ENCODE peak calls at places on chromosomes 7 and 10, in six cellular contexts. W, G, T, K, D and V are unnamed samples.
A peak's percentile ranks its signal among the peaks of the same experiment; 100 is the strongest.

GRCh38 chr10:93473804-93474472 is 8.2 kb downstream of the MYOF start:
- DNase-seq in W (no peak), G (no peak), T (no peak), K (no peak), D (no peak), V (no peak)

GRCh38 chr10:131792809-131793208 is 108.0 kb upstream of the PPP2R2D start:
- DNase-seq in W (no peak), G (no peak), T (no peak), K (no peak), D (no peak), V (no peak)

GRCh38 chr7:124813962-124814798 is 48.6 kb upstream of the GPR37 start:
- DNase-seq in W (no peak), G (no peak), T (no peak), K (no peak), D (no peak), V (no peak)

GRCh38 chr10:29895436-29895835 is 163.9 kb downstream of the JCAD start:
- DNase-seq in W (no peak), G (no peak), T (peak; percentile 88), K (no peak), D (no peak), V (no peak)

GRCh38 chr7:2010551-2011265 is 222.0 kb downstream of the MAD1L1 start:
- DNase-seq in W (no peak), G (no peak), T (no peak), K (no peak), D (no peak), V (no peak)

GRCh38 chr10:97165499-97165898 is 20.3 kb downstream of the SLIT1 start:
- DNase-seq in W (no peak), G (no peak), T (no peak), K (no peak), D (no peak), V (no peak)

GRCh38 chr10:90417466-90418210 is 440.2 kb downstream of the HTR7 start:
- DNase-seq in W (no peak), G (no peak), T (no peak), K (no peak), D (no peak), V (no peak)

GRCh38 chr7:88184848-88185304 is 35.0 kb downstream of the SRI start:
- DNase-seq in W (peak; percentile 1), G (no peak), T (no peak), K (no peak), D (no peak), V (no peak)

GRCh38 chr10:36114141-36114540 is 472.0 kb upstream of the FZD8 start:
- DNase-seq in W (no peak), G (no peak), T (no peak), K (no peak), D (no peak), V (no peak)

GRCh38 chr7:55570218-55570873 is 2.0 kb downstream of the VOPP1 start:
- DNase-seq in W (no peak), G (no peak), T (no peak), K (no peak), D (no peak), V (no peak)

GRCh38 chr10:92851003-92851402 is 2.7 kb downstream of the EXOC6 start:
- DNase-seq in W (no peak), G (no peak), T (no peak), K (no peak), D (no peak), V (no peak)

GRCh38 chr10:114837690-114838089 is 16.1 kb downstream of the FHIP2A start:
- DNase-seq in W (no peak), G (no peak), T (no peak), K (no peak), D (no peak), V (no peak)

GRCh38 chr10:49700997-49701396 is 21.5 kb downstream of the C10orf53 start:
- DNase-seq in W (no peak), G (peak; percentile 9), T (no peak), K (no peak), D (no peak), V (no peak)

GRCh38 chr10:132575320-132576201 is 38.0 kb downstream of the INPP5A start:
- DNase-seq in W (no peak), G (no peak), T (peak; percentile 38), K (no peak), D (no peak), V (no peak)

GRCh38 chr10:50289196-50289595 is 37.9 kb upstream of the ASAH2 start:
- DNase-seq in W (no peak), G (no peak), T (no peak), K (no peak), D (no peak), V (no peak)

GRCh38 chr10:114405011-114405350 is 679 bp upstream of the AFAP1L2 start:
- DNase-seq in W (no peak), G (no peak), T (no peak), K (no peak), D (no peak), V (no peak)

GRCh38 chr10:86260564-86260963 is 106.0 kb downstream of the GRID1 start:
- DNase-seq in W (no peak), G (no peak), T (no peak), K (no peak), D (no peak), V (no peak)

GRCh38 chr10:67262675-67263074 is 336.8 kb downstream of the LRRTM3 start:
- DNase-seq in W (no peak), G (no peak), T (no peak), K (no peak), D (no peak), V (no peak)

GRCh38 chr10:69216577-69217118 is 3.5 kb upstream of the HKDC1 start:
- DNase-seq in W (no peak), G (no peak), T (no peak), K (no peak), D (no peak), V (no peak)

GRCh38 chr7:18541189-18541870 is 45.8 kb downstream of the HDAC9 start:
- DNase-seq in W (no peak), G (no peak), T (no peak), K (no peak), D (no peak), V (no peak)

GRCh38 chr10:97197030-97197500 is 11.3 kb upstream of the SLIT1 start:
- DNase-seq in W (no peak), G (no peak), T (no peak), K (no peak), D (no peak), V (no peak)

GRCh38 chr7:88615336-88615735 is 144.2 kb upstream of the ZNF804B start:
- DNase-seq in W (no peak), G (no peak), T (no peak), K (no peak), D (no peak), V (no peak)

GRCh38 chr10:13099144-13099665 is 758 bp upstream of the OPTN start:
- DNase-seq in W (no peak), G (no peak), T (no peak), K (no peak), D (no peak), V (no peak)

GRCh38 chr7:150373049-150373801 is 4.6 kb downstream of the REPIN1 start:
- DNase-seq in W (no peak), G (no peak), T (no peak), K (no peak), D (no peak), V (no peak)

GRCh38 chr10:58755688-58756087 is 243.0 kb downstream of the BICC1 start:
- DNase-seq in W (no peak), G (no peak), T (peak; percentile 53), K (no peak), D (no peak), V (no peak)